ENCODE peak calls at places on chromosomes 1 and 21, in nine cellular contexts. T, Y, P, Q, U, V, W, I and D are unnamed samples.

GRCh38 chr21:16534408-16535099 is 804.8 kb downstream of the USP25 start:
- DNase-seq in T (peak; percentile 98), Y (no peak), P (peak; percentile 14), Q (peak; percentile 46), U (peak; percentile 9), V (peak; percentile 39), W (peak; percentile 89), I (peak; percentile 68), D (peak; percentile 75)

GRCh38 chr1:90710579-90711536 is 6.2 kb downstream of the BARHL2 start:
- DNase-seq in T (no peak), Y (no peak), P (no peak), Q (no peak), U (peak; percentile 87), V (no peak), W (no peak), I (no peak), D (no peak)

GRCh38 chr1:152774875-152775274 is at the start of gene LCE1F:
- DNase-seq in T (no peak), Y (no peak), P (no peak), Q (no peak), U (no peak), V (no peak), W (no peak), I (no peak), D (no peak)

GRCh38 chr1:157771666-157772425 is 5.1 kb downstream of the FCRL2 start:
- DNase-seq in T (no peak), Y (no peak), P (no peak), Q (no peak), U (peak; percentile 96), V (no peak), W (no peak), I (no peak), D (no peak)

GRCh38 chr1:216076751-216077150 is 346.5 kb downstream of the USH2A start:
- DNase-seq in T (no peak), Y (no peak), P (no peak), Q (no peak), U (no peak), V (no peak), W (no peak), I (no peak), D (no peak)

GRCh38 chr1:44297695-44298400 is 57.2 kb downstream of the ERI3 start:
- DNase-seq in T (no peak), Y (no peak), P (peak; percentile 32), Q (no peak), U (no peak), V (no peak), W (no peak), I (no peak), D (no peak)

GRCh38 chr1:7409278-7409677 is 361.8 kb upstream of the VAMP3 start:
- DNase-seq in T (no peak), Y (no peak), P (peak; percentile 43), Q (peak; percentile 13), U (no peak), V (no peak), W (no peak), I (no peak), D (no peak)

GRCh38 chr1:62391369-62391971 is 45.4 kb upstream of the USP1 start:
- DNase-seq in T (no peak), Y (no peak), P (peak; percentile 41), Q (no peak), U (peak; percentile 77), V (no peak), W (no peak), I (peak; percentile 61), D (no peak)

GRCh38 chr1:210214573-210215409 is 17.8 kb upstream of the SERTAD4 start:
- DNase-seq in T (no peak), Y (no peak), P (no peak), Q (no peak), U (no peak), V (no peak), W (no peak), I (no peak), D (no peak)

GRCh38 chr21:39141502-39141901 is 41.7 kb downstream of the PSMG1 start:
- DNase-seq in T (peak; percentile 49), Y (no peak), P (no peak), Q (no peak), U (no peak), V (peak; percentile 79), W (peak; percentile 59), I (no peak), D (no peak)

GRCh38 chr1:173245892-173246291 is 38.8 kb upstream of the TNFSF4 start:
- DNase-seq in T (no peak), Y (no peak), P (no peak), Q (no peak), U (no peak), V (no peak), W (no peak), I (no peak), D (no peak)

GRCh38 chr1:246608616-246609376 is 42.5 kb downstream of the CNST start:
- DNase-seq in T (peak; percentile 97), Y (peak; percentile 22), P (peak; percentile 81), Q (peak; percentile 79), U (peak; percentile 73), V (peak; percentile 91), W (peak; percentile 88), I (peak; percentile 87), D (peak; percentile 83)

GRCh38 chr1:228417471-228418203 is 976 bp upstream of the TRIM17 start:
- DNase-seq in T (no peak), Y (no peak), P (no peak), Q (no peak), U (no peak), V (no peak), W (peak; percentile 14), I (no peak), D (no peak)

GRCh38 chr1:245599413-245600174 is 444.8 kb downstream of the KIF26B start:
- DNase-seq in T (peak; percentile 97), Y (no peak), P (peak; percentile 76), Q (peak; percentile 22), U (peak; percentile 69), V (peak; percentile 48), W (peak; percentile 95), I (peak; percentile 12), D (peak; percentile 68)

GRCh38 chr1:64126581-64126980 is 76.8 kb upstream of the UBE2U start:
- DNase-seq in T (no peak), Y (no peak), P (no peak), Q (no peak), U (no peak), V (no peak), W (no peak), I (no peak), D (no peak)

GRCh38 chr1:19287436-19288185 is 959 bp downstream of the AKR7A3 start:
- DNase-seq in T (no peak), Y (no peak), P (no peak), Q (peak; percentile 70), U (no peak), V (no peak), W (no peak), I (peak; percentile 76), D (no peak)

GRCh38 chr1:20376880-20377494 is 86.3 kb downstream of the VWA5B1 start:
- DNase-seq in T (peak; percentile 58), Y (no peak), P (peak; percentile 62), Q (no peak), U (peak; percentile 45), V (peak; percentile 16), W (no peak), I (peak; percentile 51), D (no peak)

DNA sequence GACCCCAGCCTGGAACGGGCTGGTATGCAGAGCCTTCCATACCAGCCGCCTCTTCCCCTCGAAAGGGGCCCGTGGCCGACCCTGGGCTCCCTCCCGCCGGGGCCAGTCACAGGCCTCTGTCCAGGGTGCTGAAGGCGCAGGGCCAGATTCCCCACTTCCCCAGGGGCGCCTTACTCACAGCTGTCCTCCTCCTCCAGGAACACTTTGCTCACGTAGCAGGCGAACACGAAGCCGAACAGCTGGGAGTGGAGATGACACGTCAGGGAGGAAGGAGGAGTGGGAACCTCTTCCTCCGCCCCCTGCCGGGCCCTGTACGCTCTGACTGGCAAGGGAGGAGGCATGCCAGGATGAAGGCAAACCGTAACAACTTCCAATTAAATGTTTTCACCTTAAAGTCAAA is 57.3 kb downstream of the NKAIN1 start:
- DNase-seq in T (peak; percentile 95), Y (peak; percentile 35), P (peak; percentile 95), Q (peak; percentile 61), U (peak; percentile 87), V (peak; percentile 79), W (peak; percentile 90), I (peak; percentile 80), D (peak; percentile 94)
- H3K4me3 ChIP-seq in T (peak overlapping the region; percentile 25), Y (no peak overlapping the region), P (no peak overlapping the region), Q (peak overlapping the region; percentile 8), U (no peak overlapping the region), V (no peak overlapping the region), W (no peak overlapping the region), I (no peak overlapping the region), D (peak overlapping the region; percentile 55)

DNA sequence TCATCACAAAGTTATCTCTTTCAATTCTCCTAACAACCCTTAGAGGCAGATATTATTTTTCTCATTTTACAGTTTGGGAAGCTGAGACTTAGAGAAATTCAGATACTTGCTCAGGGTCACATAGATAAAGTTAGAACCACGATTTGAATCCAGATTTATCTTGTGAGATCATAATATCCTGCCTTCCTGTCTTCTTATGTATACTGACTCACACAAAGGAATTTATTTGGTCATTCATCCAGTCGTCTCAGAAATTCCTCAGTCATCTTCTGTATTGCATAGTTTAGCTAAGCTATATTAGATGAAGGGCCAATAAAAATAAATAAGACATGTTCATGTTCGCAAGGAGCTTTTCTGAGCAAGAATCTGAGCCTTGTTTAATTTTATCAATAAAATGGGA is 35.8 kb upstream of the RUNX1 start:
- DNase-seq in T (peak; percentile 84), Y (no peak), P (no peak), Q (no peak), U (peak; percentile 3), V (peak; percentile 71), W (peak; percentile 99), I (no peak), D (no peak)
- TF ChIP-seq CTCF in T (no peak), Y (no peak), P (no peak), Q (no peak), U (no peak), V (no peak), W (no peak), I (no peak), D (no peak)

GRCh38 chr1:11963622-11964021 is 16.6 kb upstream of the MFN2 start:
- DNase-seq in T (no peak), Y (no peak), P (no peak), Q (no peak), U (no peak), V (no peak), W (no peak), I (no peak), D (no peak)
- H3K4me3 ChIP-seq in T (no peak overlapping the region), Y (no peak overlapping the region), P (no peak overlapping the region), Q (no peak overlapping the region), U (no peak overlapping the region), V (no peak overlapping the region), W (no peak overlapping the region), I (no peak overlapping the region), D (no peak overlapping the region)

DNA sequence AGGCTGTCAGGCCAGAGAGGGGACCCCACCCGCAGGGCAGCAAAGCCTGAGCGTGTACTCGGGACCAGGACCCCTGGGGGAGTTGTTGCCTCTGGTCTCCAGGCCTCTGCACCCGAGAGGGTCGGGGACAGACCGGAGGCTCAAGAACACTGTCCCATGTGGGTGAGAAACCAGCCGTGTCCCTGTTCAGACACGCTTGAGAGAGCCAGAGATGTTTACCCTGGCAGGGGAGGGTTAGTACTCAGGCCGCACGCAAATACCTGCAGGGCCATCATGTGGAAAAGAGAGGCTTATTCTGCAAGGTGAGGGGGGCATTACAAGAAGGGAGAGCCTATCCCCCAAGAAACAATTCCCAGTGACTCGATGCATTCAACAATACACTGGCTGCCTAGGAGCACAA is 74.0 kb upstream of the ARHGEF16 start:
- DNase-seq in T (no peak), Y (no peak), P (no peak), Q (no peak), U (no peak), V (no peak), W (no peak), I (no peak), D (no peak)
- TF ChIP-seq CTCF in T (no peak), Y (no peak), P (no peak), Q (no peak), U (no peak), V (no peak), W (no peak), I (no peak), D (no peak)